ENCODE peak calls at places on chromosomes 4 and X, in eight cellular contexts. E, J, P, C, N, Q, L and K are unnamed samples.

GRCh38 chr4:114599231-114600065 is 841 bp downstream of the UGT8 start:
- DNase-seq in E (peak; percentile 33), J (no peak), P (no peak), C (peak; percentile 27), N (no peak), Q (no peak), L (no peak), K (peak; percentile 20)

GRCh38 chr4:112515278-112516075 is 503 bp downstream of the NEUROG2 start:
- DNase-seq in E (no peak), J (no peak), P (no peak), C (no peak), N (no peak), Q (no peak), L (peak; percentile 18), K (no peak)

GRCh38 chr4:23455482-23455881 is 434.4 kb downstream of the PPARGC1A start:
- DNase-seq in E (no peak), J (no peak), P (no peak), C (no peak), N (no peak), Q (no peak), L (no peak), K (no peak)

GRCh38 chrX:24858004-24858746 is 157.6 kb downstream of the ARX start:
- DNase-seq in E (no peak), J (no peak), P (no peak), C (no peak), N (no peak), Q (no peak), L (no peak), K (no peak)

GRCh38 chrX:154918060-154918483 is 31.9 kb downstream of the F8A1 start:
- DNase-seq in E (peak; percentile 38), J (peak; percentile 0), P (peak; percentile 32), C (peak; percentile 41), N (peak; percentile 61), Q (peak; percentile 79), L (no peak), K (no peak)

GRCh38 chr4:948936-949300 is 16.7 kb downstream of the TMEM175 start:
- DNase-seq in E (no peak), J (no peak), P (no peak), C (no peak), N (no peak), Q (no peak), L (no peak), K (no peak)

GRCh38 chrX:34900691-34901090 is 41.9 kb upstream of the FAM47B start:
- DNase-seq in E (no peak), J (no peak), P (no peak), C (no peak), N (no peak), Q (no peak), L (no peak), K (no peak)

GRCh38 chr4:48831532-48832015 is 686 bp downstream of the OCIAD1 start:
- DNase-seq in E (no peak), J (no peak), P (no peak), C (no peak), N (no peak), Q (no peak), L (no peak), K (no peak)

GRCh38 chr4:55503164-55503563 is 43.5 kb downstream of the CLOCK start:
- DNase-seq in E (no peak), J (no peak), P (no peak), C (peak; percentile 59), N (no peak), Q (no peak), L (no peak), K (no peak)

GRCh38 chrX:39309721-39310152 is 508.5 kb downstream of the MID1IP1 start:
- DNase-seq in E (no peak), J (no peak), P (no peak), C (no peak), N (no peak), Q (peak; percentile 52), L (no peak), K (no peak)

GRCh38 chr4:106320235-106320634 is 3.9 kb downstream of the AIMP1 start:
- DNase-seq in E (no peak), J (no peak), P (no peak), C (no peak), N (no peak), Q (no peak), L (no peak), K (no peak)

GRCh38 chrX:43008356-43008755 is 230.4 kb upstream of the PPP1R2C start:
- DNase-seq in E (no peak), J (no peak), P (no peak), C (no peak), N (no peak), Q (no peak), L (no peak), K (no peak)

GRCh38 chr4:53905935-53906377 is 158.4 kb downstream of the CHIC2 start:
- DNase-seq in E (no peak), J (no peak), P (no peak), C (no peak), N (no peak), Q (peak; percentile 62), L (peak; percentile 24), K (peak; percentile 23)

GRCh38 chrX:154516655-154517100 is 646 bp upstream of the FAM3A start:
- DNase-seq in E (no peak), J (no peak), P (no peak), C (no peak), N (no peak), Q (peak; percentile 84), L (no peak), K (no peak)

GRCh38 chr4:153156263-153156662 is 48.0 kb upstream of the TRIM2 start:
- DNase-seq in E (no peak), J (no peak), P (no peak), C (no peak), N (no peak), Q (no peak), L (no peak), K (peak; percentile 12)

GRCh38 chr4:79454656-79455055 is 46.6 kb upstream of the GK2 start:
- DNase-seq in E (no peak), J (no peak), P (no peak), C (no peak), N (no peak), Q (no peak), L (no peak), K (no peak)

GRCh38 chrX:19686876-19687275 is 171.6 kb upstream of the MAP3K15 start:
- DNase-seq in E (no peak), J (no peak), P (no peak), C (no peak), N (no peak), Q (no peak), L (no peak), K (no peak)

GRCh38 chrX:19682712-19683331 is 167.5 kb upstream of the MAP3K15 start:
- DNase-seq in E (peak; percentile 82), J (peak; percentile 65), P (peak; percentile 78), C (no peak), N (no peak), Q (peak; percentile 81), L (peak; percentile 48), K (no peak)

GRCh38 chrX:19684265-19684664 is 169.0 kb upstream of the MAP3K15 start:
- DNase-seq in E (no peak), J (no peak), P (no peak), C (no peak), N (no peak), Q (no peak), L (no peak), K (no peak)

GRCh38 chrX:19683358-19683757 is 168.1 kb upstream of the MAP3K15 start:
- DNase-seq in E (no peak), J (no peak), P (no peak), C (no peak), N (no peak), Q (no peak), L (no peak), K (no peak)

GRCh38 chrX:19683817-19684216 is 168.5 kb upstream of the MAP3K15 start:
- DNase-seq in E (no peak), J (peak; percentile 12), P (no peak), C (no peak), N (no peak), Q (no peak), L (no peak), K (no peak)
- H3K27ac ChIP-seq in E (peak overlapping the region; percentile 48), J (peak overlapping the region; percentile 83), P (no peak overlapping the region), C (no peak overlapping the region), N (no peak overlapping the region), Q (no peak overlapping the region), L (peak overlapping the region; percentile 31), K (peak overlapping the region; percentile 21)

GRCh38 chr4:123249821-123250220 is 146.8 kb upstream of the SPRY1 start:
- DNase-seq in E (no peak), J (no peak), P (no peak), C (no peak), N (no peak), Q (no peak), L (no peak), K (no peak)
- H3K27ac ChIP-seq in E (no peak overlapping the region), J (no peak overlapping the region), P (no peak overlapping the region), C (no peak overlapping the region), N (no peak overlapping the region), Q (no peak overlapping the region), L (peak overlapping the region; percentile 43), K (no peak overlapping the region)

GRCh38 chrX:134624046-134624430 is 34.2 kb downstream of the PLAC1 start:
- DNase-seq in E (no peak), J (no peak), P (no peak), C (no peak), N (no peak), Q (no peak), L (no peak), K (no peak)

GRCh38 chrX:134625315-134625718 is 33.0 kb downstream of the PLAC1 start:
- DNase-seq in E (no peak), J (no peak), P (no peak), C (no peak), N (no peak), Q (peak; percentile 25), L (peak; percentile 14), K (no peak)

GRCh38 chrX:134622813-134623185 is 35.5 kb downstream of the PLAC1 start:
- DNase-seq in E (no peak), J (no peak), P (no peak), C (peak; percentile 8), N (no peak), Q (no peak), L (no peak), K (no peak)

GRCh38 chrX:134622056-134622812 is 36.0 kb downstream of the PLAC1 start:
- DNase-seq in E (no peak), J (no peak), P (no peak), C (peak; percentile 83), N (peak; percentile 35), Q (no peak), L (no peak), K (no peak)

GRCh38 chrX:134623293-134624045 is 34.8 kb downstream of the PLAC1 start:
- DNase-seq in E (no peak), J (no peak), P (no peak), C (no peak), N (no peak), Q (no peak), L (no peak), K (no peak)
- H3K27ac ChIP-seq in E (no peak overlapping the region), J (no peak overlapping the region), P (no peak overlapping the region), C (peak overlapping the region; percentile 49), N (no peak overlapping the region), Q (no peak overlapping the region), L (peak overlapping the region; percentile 26), K (no peak overlapping the region)

DNA sequence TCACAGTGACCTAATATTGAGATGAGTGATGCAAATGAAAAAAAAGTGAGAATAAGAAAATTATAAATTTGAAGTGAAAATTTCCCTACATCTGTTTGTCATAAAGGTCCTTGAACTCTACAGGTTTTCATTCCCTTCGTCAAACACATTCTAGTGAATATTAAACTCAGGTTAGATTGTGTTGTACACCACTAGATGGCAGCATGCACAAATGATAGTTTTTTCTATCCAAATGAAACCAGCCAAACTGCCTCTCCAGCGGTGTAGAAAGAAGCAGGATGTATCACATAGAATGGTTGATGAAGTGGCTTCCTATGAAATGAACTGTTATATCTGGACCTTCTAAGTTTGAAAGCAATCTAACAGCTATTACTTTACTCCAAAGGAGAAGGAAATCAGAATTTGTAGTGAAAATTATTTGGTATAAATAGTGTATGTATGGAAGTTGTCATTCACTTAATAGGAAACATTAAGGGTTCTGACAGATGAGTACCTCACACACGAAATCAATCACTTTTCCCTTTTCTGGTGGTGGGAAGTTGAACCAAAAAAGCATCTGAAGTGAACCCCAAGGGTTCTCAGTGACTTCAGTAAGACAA is 382.7 kb downstream of the UNC5C start:
- DNase-seq in E (no peak), J (no peak), P (no peak), C (peak; percentile 48), N (peak; percentile 30), Q (peak; percentile 47), L (no peak), K (no peak)
- H3K27ac ChIP-seq in E (no peak overlapping the region), J (no peak overlapping the region), P (no peak overlapping the region), C (no peak overlapping the region), N (peak overlapping the region; percentile 54), Q (no peak overlapping the region), L (no peak overlapping the region), K (peak overlapping the region; percentile 92)